ENCODE peak calls at places on chromosomes 7 and 10, in seven cellular contexts. One of them, this sample, is unnamed.

GRCh38 chr7:129375221-129375938 is 58.9 kb upstream of the STRIP2 start:
- DNase-seq in left ventricle myocardium inferior: no peak
- DNase-seq in upper lobe of right lung: no peak
- DNase-seq in AG04449: no peak
- DNase-seq in cardiac muscle cell: no peak
- DNase-seq in psoas muscle: no peak
- DNase-seq in SK-N-SH: no peak
- DNase-seq in this sample: no peak

GRCh38 chr7:47534322-47535032 is 47.4 kb downstream of the TNS3 start:
- DNase-seq in left ventricle myocardium inferior: no peak
- DNase-seq in psoas muscle: no peak
- DNase-seq in AG04449: no peak
- DNase-seq in upper lobe of right lung: no peak
- DNase-seq in cardiac muscle cell: no peak
- DNase-seq in SK-N-SH: peak
- DNase-seq in this sample: peak

GRCh38 chr7:927031-927671 is 27.3 kb downstream of the ADAP1 start:
- DNase-seq in SK-N-SH: no peak
- DNase-seq in cardiac muscle cell: no peak
- DNase-seq in AG04449: no peak
- DNase-seq in left ventricle myocardium inferior: peak
- DNase-seq in psoas muscle: peak
- DNase-seq in upper lobe of right lung: peak
- DNase-seq in this sample: no peak

GRCh38 chr7:93245525-93246432 is 13.6 kb downstream of the VPS50 start:
- DNase-seq in left ventricle myocardium inferior: no peak
- DNase-seq in AG04449: no peak
- DNase-seq in upper lobe of right lung: no peak
- DNase-seq in SK-N-SH: peak
- DNase-seq in cardiac muscle cell: peak
- DNase-seq in psoas muscle: no peak
- DNase-seq in this sample: no peak

GRCh38 chr7:131095346-131095745 is 232.3 kb upstream of the MKLN1 start:
- DNase-seq in cardiac muscle cell: peak
- DNase-seq in psoas muscle: no peak
- DNase-seq in AG04449: no peak
- DNase-seq in left ventricle myocardium inferior: no peak
- DNase-seq in SK-N-SH: no peak
- DNase-seq in upper lobe of right lung: no peak
- DNase-seq in this sample: no peak

GRCh38 chr7:29282819-29283414 is 88.3 kb downstream of the CHN2 start:
- DNase-seq in left ventricle myocardium inferior: no peak
- DNase-seq in upper lobe of right lung: no peak
- DNase-seq in psoas muscle: no peak
- DNase-seq in SK-N-SH: no peak
- DNase-seq in AG04449: no peak
- DNase-seq in cardiac muscle cell: no peak
- DNase-seq in this sample: no peak

GRCh38 chr10:84264611-84265141 is 19.8 kb downstream of the RGR start:
- DNase-seq in cardiac muscle cell: peak
- DNase-seq in upper lobe of right lung: peak
- DNase-seq in left ventricle myocardium inferior: peak
- DNase-seq in psoas muscle: peak
- DNase-seq in AG04449: no peak
- DNase-seq in SK-N-SH: peak
- DNase-seq in this sample: no peak

GRCh38 chr7:25851332-25852248 is 300.4 kb upstream of the NFE2L3 start:
- DNase-seq in SK-N-SH: peak
- DNase-seq in cardiac muscle cell: peak
- DNase-seq in AG04449: no peak
- DNase-seq in psoas muscle: peak
- DNase-seq in upper lobe of right lung: peak
- DNase-seq in left ventricle myocardium inferior: peak
- DNase-seq in this sample: peak

GRCh38 chr10:5527332-5528200 is 2.8 kb downstream of the CALML3 start:
- DNase-seq in upper lobe of right lung: peak
- DNase-seq in left ventricle myocardium inferior: no peak
- DNase-seq in cardiac muscle cell: no peak
- DNase-seq in AG04449: no peak
- DNase-seq in SK-N-SH: no peak
- DNase-seq in psoas muscle: peak
- DNase-seq in this sample: no peak

GRCh38 chr7:115613836-115614235 is 416.7 kb downstream of the TFEC start:
- DNase-seq in cardiac muscle cell: no peak
- DNase-seq in psoas muscle: no peak
- DNase-seq in left ventricle myocardium inferior: no peak
- DNase-seq in AG04449: no peak
- DNase-seq in upper lobe of right lung: no peak
- DNase-seq in SK-N-SH: no peak
- DNase-seq in this sample: no peak

GRCh38 chr10:8055420-8056349 is 1.2 kb downstream of the GATA3 start:
- DNase-seq in upper lobe of right lung: no peak
- DNase-seq in SK-N-SH: no peak
- DNase-seq in left ventricle myocardium inferior: no peak
- DNase-seq in psoas muscle: no peak
- DNase-seq in cardiac muscle cell: no peak
- DNase-seq in AG04449: no peak
- DNase-seq in this sample: no peak

GRCh38 chr7:156074084-156074483 is 261.8 kb upstream of the SHH start:
- DNase-seq in left ventricle myocardium inferior: no peak
- DNase-seq in psoas muscle: no peak
- DNase-seq in SK-N-SH: no peak
- DNase-seq in AG04449: no peak
- DNase-seq in upper lobe of right lung: peak
- DNase-seq in cardiac muscle cell: no peak
- DNase-seq in this sample: no peak

GRCh38 chr7:144830024-144830785 is 5.6 kb downstream of the TPK1 start:
- DNase-seq in cardiac muscle cell: no peak
- DNase-seq in upper lobe of right lung: no peak
- DNase-seq in SK-N-SH: no peak
- DNase-seq in left ventricle myocardium inferior: no peak
- DNase-seq in psoas muscle: no peak
- DNase-seq in AG04449: no peak
- DNase-seq in this sample: no peak

GRCh38 chr7:13099197-13099795 is 411.9 kb downstream of the ARL4A start:
- DNase-seq in left ventricle myocardium inferior: no peak
- DNase-seq in AG04449: no peak
- DNase-seq in psoas muscle: no peak
- DNase-seq in SK-N-SH: no peak
- DNase-seq in cardiac muscle cell: no peak
- DNase-seq in upper lobe of right lung: no peak
- DNase-seq in this sample: no peak

GRCh38 chr10:119734396-119735332 is 8.8 kb downstream of the INPP5F start:
- DNase-seq in cardiac muscle cell: peak
- DNase-seq in left ventricle myocardium inferior: no peak
- DNase-seq in upper lobe of right lung: no peak
- DNase-seq in AG04449: no peak
- DNase-seq in psoas muscle: no peak
- DNase-seq in SK-N-SH: no peak
- DNase-seq in this sample: no peak

GRCh38 chr7:7119668-7120208 is 62.6 kb upstream of the C1GALT1 start:
- DNase-seq in upper lobe of right lung: no peak
- DNase-seq in AG04449: no peak
- DNase-seq in SK-N-SH: no peak
- DNase-seq in cardiac muscle cell: no peak
- DNase-seq in left ventricle myocardium inferior: no peak
- DNase-seq in psoas muscle: no peak
- DNase-seq in this sample: no peak

GRCh38 chr7:25260862-25261454 is 32.7 kb upstream of the NPVF start:
- DNase-seq in psoas muscle: no peak
- DNase-seq in AG04449: peak
- DNase-seq in left ventricle myocardium inferior: no peak
- DNase-seq in upper lobe of right lung: no peak
- DNase-seq in SK-N-SH: no peak
- DNase-seq in cardiac muscle cell: peak
- DNase-seq in this sample: peak

GRCh38 chr7:103657474-103657894 is 211.5 kb upstream of the SLC26A5 start:
- DNase-seq in AG04449: no peak
- DNase-seq in psoas muscle: no peak
- DNase-seq in cardiac muscle cell: no peak
- DNase-seq in upper lobe of right lung: no peak
- DNase-seq in left ventricle myocardium inferior: no peak
- DNase-seq in SK-N-SH: no peak
- DNase-seq in this sample: no peak

GRCh38 chr7:129825554-129826267 is 127.0 kb downstream of the UBE2H start:
- DNase-seq in upper lobe of right lung: peak
- DNase-seq in cardiac muscle cell: peak
- DNase-seq in psoas muscle: peak
- DNase-seq in AG04449: no peak
- DNase-seq in left ventricle myocardium inferior: peak
- DNase-seq in SK-N-SH: peak
- DNase-seq in this sample: no peak

GRCh38 chr7:78379148-78379547 is 580.6 kb downstream of the PHTF2 start:
- DNase-seq in cardiac muscle cell: no peak
- DNase-seq in psoas muscle: no peak
- DNase-seq in upper lobe of right lung: no peak
- DNase-seq in AG04449: no peak
- DNase-seq in SK-N-SH: no peak
- DNase-seq in left ventricle myocardium inferior: no peak
- DNase-seq in this sample: no peak

GRCh38 chr7:83159731-83160130 is 3.0 kb downstream of the PCLO start:
- DNase-seq in cardiac muscle cell: no peak
- DNase-seq in upper lobe of right lung: no peak
- DNase-seq in left ventricle myocardium inferior: no peak
- DNase-seq in AG04449: no peak
- DNase-seq in SK-N-SH: no peak
- DNase-seq in psoas muscle: no peak
- DNase-seq in this sample: no peak

GRCh38 chr7:83161851-83162401 is 758 bp downstream of the PCLO start:
- DNase-seq in upper lobe of right lung: no peak
- DNase-seq in cardiac muscle cell: no peak
- DNase-seq in left ventricle myocardium inferior: no peak
- DNase-seq in psoas muscle: no peak
- DNase-seq in SK-N-SH: no peak
- DNase-seq in AG04449: no peak
- DNase-seq in this sample: no peak

GRCh38 chr7:83166781-83167180 is 4.1 kb upstream of the PCLO start:
- DNase-seq in cardiac muscle cell: no peak
- DNase-seq in left ventricle myocardium inferior: no peak
- DNase-seq in upper lobe of right lung: no peak
- DNase-seq in SK-N-SH: no peak
- DNase-seq in psoas muscle: no peak
- DNase-seq in AG04449: no peak
- DNase-seq in this sample: no peak

GRCh38 chr7:83161186-83161585 is 1.5 kb downstream of the PCLO start:
- DNase-seq in upper lobe of right lung: no peak
- DNase-seq in left ventricle myocardium inferior: no peak
- DNase-seq in SK-N-SH: no peak
- DNase-seq in cardiac muscle cell: no peak
- DNase-seq in AG04449: no peak
- DNase-seq in psoas muscle: no peak
- DNase-seq in this sample: no peak

GRCh38 chr7:83162402-83163256 is at the start of gene PCLO:
- DNase-seq in AG04449: no peak
- DNase-seq in left ventricle myocardium inferior: peak
- DNase-seq in cardiac muscle cell: peak
- DNase-seq in psoas muscle: peak
- DNase-seq in SK-N-SH: peak
- DNase-seq in upper lobe of right lung: peak
- DNase-seq in this sample: peak
- H3K4me3 ChIP-seq in AG04449: peak
- H3K4me3 ChIP-seq in left ventricle myocardium inferior: peak
- H3K4me3 ChIP-seq in cardiac muscle cell: peak
- H3K4me3 ChIP-seq in psoas muscle: peak
- H3K4me3 ChIP-seq in SK-N-SH: peak
- H3K4me3 ChIP-seq in upper lobe of right lung: peak
- H3K4me3 ChIP-seq in this sample: peak

DNA sequence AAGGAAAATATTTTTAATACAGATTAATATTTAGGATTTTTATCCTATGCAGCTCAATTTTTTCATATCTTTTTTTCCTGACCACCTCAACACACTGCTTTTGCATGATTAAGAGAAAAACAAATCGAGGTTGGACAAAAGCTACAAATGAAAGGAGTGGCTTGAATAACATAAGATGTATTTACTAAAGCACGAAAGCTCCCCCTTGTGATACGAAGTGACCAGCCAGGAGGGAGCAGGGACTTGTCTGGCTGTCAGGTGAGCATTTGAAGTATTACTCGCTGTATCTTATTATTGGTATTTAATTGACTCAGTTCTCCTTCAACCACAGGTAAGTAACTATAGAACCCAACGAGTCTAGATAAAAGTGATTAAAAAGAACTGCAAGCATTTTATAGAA is 265.2 kb upstream of the PHF14 start:
- DNase-seq in left ventricle myocardium inferior: no peak
- DNase-seq in psoas muscle: no peak
- DNase-seq in upper lobe of right lung: no peak
- DNase-seq in cardiac muscle cell: no peak
- DNase-seq in AG04449: no peak
- DNase-seq in SK-N-SH: peak
- DNase-seq in this sample: peak
- TF ChIP-seq CTCF in left ventricle myocardium inferior: no peak
- TF ChIP-seq CTCF in psoas muscle: no peak
- TF ChIP-seq CTCF in upper lobe of right lung: no peak
- TF ChIP-seq CTCF in cardiac muscle cell: no peak
- TF ChIP-seq CTCF in AG04449: no peak
- TF ChIP-seq CTCF in SK-N-SH: no peak
- TF ChIP-seq CTCF in this sample: peak

DNA sequence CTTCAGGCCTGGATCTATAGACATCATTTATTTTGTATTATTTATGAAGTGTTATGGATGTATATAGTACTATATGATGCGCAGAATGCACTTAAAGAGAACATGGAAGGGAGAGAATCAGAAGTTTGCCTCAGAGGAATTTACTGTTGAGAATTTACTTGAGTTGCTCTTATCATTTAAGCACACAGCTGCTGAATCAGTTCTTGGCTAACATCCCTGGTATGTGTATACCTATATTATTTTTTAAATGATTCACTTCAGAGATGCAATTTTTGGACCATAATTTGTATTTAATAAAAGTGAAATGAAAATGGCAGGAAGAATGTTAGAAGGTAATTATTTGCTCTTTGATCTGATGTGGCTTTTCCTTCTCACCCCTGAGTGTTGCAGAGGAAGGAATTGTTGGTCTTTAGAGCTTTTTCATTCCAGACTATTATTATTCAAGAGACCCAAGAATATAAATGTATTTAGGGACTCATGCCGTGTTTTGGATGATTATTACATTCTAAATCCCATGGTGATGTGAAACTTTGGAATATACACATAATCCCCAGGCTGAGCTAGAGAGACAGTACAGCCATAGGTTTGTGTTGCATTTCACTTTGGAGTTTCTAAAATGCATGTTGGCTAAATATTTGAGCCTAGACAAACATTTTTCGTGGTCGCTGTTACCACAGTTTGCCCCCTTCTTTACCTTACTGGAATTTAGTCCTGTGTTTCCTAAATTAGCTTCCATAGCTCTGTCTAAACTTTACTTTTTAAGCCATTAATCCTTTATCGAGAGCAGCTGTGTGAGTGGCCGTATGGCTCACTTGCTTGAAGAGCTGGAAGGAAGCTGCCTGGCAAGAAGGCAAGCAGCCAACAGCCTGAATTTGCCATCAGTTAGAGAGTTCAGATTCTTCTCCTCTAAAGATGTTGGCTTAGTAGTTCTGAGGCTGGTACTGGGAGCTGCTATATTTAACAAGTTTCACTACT is 191.8 kb downstream of the BICC1 start:
- DNase-seq in AG04449: no peak
- DNase-seq in psoas muscle: no peak
- DNase-seq in cardiac muscle cell: peak
- DNase-seq in SK-N-SH: no peak
- DNase-seq in left ventricle myocardium inferior: no peak
- DNase-seq in upper lobe of right lung: no peak
- DNase-seq in this sample: peak
- H3K4me3 ChIP-seq in AG04449: no peak
- H3K4me3 ChIP-seq in psoas muscle: no peak
- H3K4me3 ChIP-seq in cardiac muscle cell: no peak
- H3K4me3 ChIP-seq in SK-N-SH: peak
- H3K4me3 ChIP-seq in left ventricle myocardium inferior: no peak
- H3K4me3 ChIP-seq in upper lobe of right lung: no peak
- H3K4me3 ChIP-seq in this sample: peak

GRCh38 chr7:30977896-30978564 is 14.3 kb downstream of the GHRHR start:
- DNase-seq in upper lobe of right lung: peak
- DNase-seq in psoas muscle: no peak
- DNase-seq in cardiac muscle cell: peak
- DNase-seq in AG04449: no peak
- DNase-seq in left ventricle myocardium inferior: no peak
- DNase-seq in SK-N-SH: peak
- DNase-seq in this sample: no peak
- TF ChIP-seq CTCF in upper lobe of right lung: peak
- TF ChIP-seq CTCF in psoas muscle: peak
- TF ChIP-seq CTCF in cardiac muscle cell: peak
- TF ChIP-seq CTCF in AG04449: peak
- TF ChIP-seq CTCF in left ventricle myocardium inferior: peak
- TF ChIP-seq CTCF in SK-N-SH: peak
- TF ChIP-seq CTCF in this sample: peak